ENCODE peak calls at places on chromosomes 16 and 17, in eight cellular contexts. One of them, this sample, is unnamed.

GRCh38 chr16:11157143-11157542 is 98.9 kb downstream of the SOCS1 start:
- DNase-seq in tibial artery: no peak
- DNase-seq in adipocyte: no peak
- DNase-seq in AG04450: no peak
- DNase-seq in central memory CD8-positive, alpha-beta T cell: no peak
- DNase-seq in activated CD4-positive, alpha-beta memory T cell treated with anti-CD3 and anti-CD28 coated beads, Interleukin-2, amount 10 ng/mL, durations not matched to agents 7 days and 5 days: no peak
- DNase-seq in CD4-positive, CD25-positive, alpha-beta regulatory T cell: no peak
- DNase-seq in right atrium auricular region: no peak
- DNase-seq in this sample: no peak

GRCh38 chr17:27463235-27463677 is 7.0 kb downstream of the KSR1 start:
- DNase-seq in central memory CD8-positive, alpha-beta T cell: no peak
- DNase-seq in AG04450: no peak
- DNase-seq in activated CD4-positive, alpha-beta memory T cell treated with anti-CD3 and anti-CD28 coated beads, Interleukin-2, amount 10 ng/mL, durations not matched to agents 7 days and 5 days: no peak
- DNase-seq in tibial artery: no peak
- DNase-seq in adipocyte: no peak
- DNase-seq in right atrium auricular region: no peak
- DNase-seq in CD4-positive, CD25-positive, alpha-beta regulatory T cell: no peak
- DNase-seq in this sample: no peak

GRCh38 chr17:4344926-4345325 is 21.5 kb downstream of the UBE2G1 start:
- DNase-seq in AG04450: no peak
- DNase-seq in CD4-positive, CD25-positive, alpha-beta regulatory T cell: no peak
- DNase-seq in central memory CD8-positive, alpha-beta T cell: no peak
- DNase-seq in adipocyte: no peak
- DNase-seq in right atrium auricular region: no peak
- DNase-seq in tibial artery: no peak
- DNase-seq in activated CD4-positive, alpha-beta memory T cell treated with anti-CD3 and anti-CD28 coated beads, Interleukin-2, amount 10 ng/mL, durations not matched to agents 7 days and 5 days: no peak
- DNase-seq in this sample: no peak

GRCh38 chr17:65301184-65301583 is 164.0 kb downstream of the RGS9 start:
- DNase-seq in CD4-positive, CD25-positive, alpha-beta regulatory T cell: no peak
- DNase-seq in central memory CD8-positive, alpha-beta T cell: no peak
- DNase-seq in AG04450: no peak
- DNase-seq in right atrium auricular region: no peak
- DNase-seq in activated CD4-positive, alpha-beta memory T cell treated with anti-CD3 and anti-CD28 coated beads, Interleukin-2, amount 10 ng/mL, durations not matched to agents 7 days and 5 days: no peak
- DNase-seq in adipocyte: no peak
- DNase-seq in tibial artery: no peak
- DNase-seq in this sample: no peak

GRCh38 chr17:53626286-53626685 is 196.4 kb upstream of the KIF2B start:
- DNase-seq in tibial artery: no peak
- DNase-seq in right atrium auricular region: no peak
- DNase-seq in AG04450: no peak
- DNase-seq in activated CD4-positive, alpha-beta memory T cell treated with anti-CD3 and anti-CD28 coated beads, Interleukin-2, amount 10 ng/mL, durations not matched to agents 7 days and 5 days: no peak
- DNase-seq in CD4-positive, CD25-positive, alpha-beta regulatory T cell: no peak
- DNase-seq in central memory CD8-positive, alpha-beta T cell: no peak
- DNase-seq in adipocyte: peak
- DNase-seq in this sample: peak

GRCh38 chr17:51275381-51275780 is 15.0 kb downstream of the UTP18 start:
- DNase-seq in activated CD4-positive, alpha-beta memory T cell treated with anti-CD3 and anti-CD28 coated beads, Interleukin-2, amount 10 ng/mL, durations not matched to agents 7 days and 5 days: no peak
- DNase-seq in adipocyte: peak
- DNase-seq in tibial artery: no peak
- DNase-seq in AG04450: no peak
- DNase-seq in central memory CD8-positive, alpha-beta T cell: no peak
- DNase-seq in CD4-positive, CD25-positive, alpha-beta regulatory T cell: no peak
- DNase-seq in right atrium auricular region: no peak
- DNase-seq in this sample: peak

GRCh38 chr17:79979201-79979840 is 56.4 kb downstream of the TBC1D16 start:
- DNase-seq in central memory CD8-positive, alpha-beta T cell: no peak
- DNase-seq in right atrium auricular region: no peak
- DNase-seq in adipocyte: no peak
- DNase-seq in AG04450: no peak
- DNase-seq in tibial artery: no peak
- DNase-seq in CD4-positive, CD25-positive, alpha-beta regulatory T cell: no peak
- DNase-seq in activated CD4-positive, alpha-beta memory T cell treated with anti-CD3 and anti-CD28 coated beads, Interleukin-2, amount 10 ng/mL, durations not matched to agents 7 days and 5 days: no peak
- DNase-seq in this sample: no peak

GRCh38 chr17:72590382-72590781 is 469.6 kb downstream of the SOX9 start:
- DNase-seq in tibial artery: no peak
- DNase-seq in activated CD4-positive, alpha-beta memory T cell treated with anti-CD3 and anti-CD28 coated beads, Interleukin-2, amount 10 ng/mL, durations not matched to agents 7 days and 5 days: no peak
- DNase-seq in right atrium auricular region: no peak
- DNase-seq in CD4-positive, CD25-positive, alpha-beta regulatory T cell: no peak
- DNase-seq in adipocyte: peak
- DNase-seq in central memory CD8-positive, alpha-beta T cell: no peak
- DNase-seq in AG04450: no peak
- DNase-seq in this sample: peak

GRCh38 chr16:9845661-9846361 is 336.4 kb downstream of the GRIN2A start:
- DNase-seq in tibial artery: no peak
- DNase-seq in adipocyte: peak
- DNase-seq in central memory CD8-positive, alpha-beta T cell: no peak
- DNase-seq in CD4-positive, CD25-positive, alpha-beta regulatory T cell: no peak
- DNase-seq in activated CD4-positive, alpha-beta memory T cell treated with anti-CD3 and anti-CD28 coated beads, Interleukin-2, amount 10 ng/mL, durations not matched to agents 7 days and 5 days: no peak
- DNase-seq in right atrium auricular region: no peak
- DNase-seq in AG04450: no peak
- DNase-seq in this sample: peak

GRCh38 chr16:1812732-1813163 is 13.9 kb downstream of the HAGH start:
- DNase-seq in CD4-positive, CD25-positive, alpha-beta regulatory T cell: peak
- DNase-seq in right atrium auricular region: peak
- DNase-seq in central memory CD8-positive, alpha-beta T cell: no peak
- DNase-seq in activated CD4-positive, alpha-beta memory T cell treated with anti-CD3 and anti-CD28 coated beads, Interleukin-2, amount 10 ng/mL, durations not matched to agents 7 days and 5 days: peak
- DNase-seq in tibial artery: no peak
- DNase-seq in adipocyte: peak
- DNase-seq in AG04450: peak
- DNase-seq in this sample: peak

GRCh38 chr17:79024901-79025737 is 1.1 kb downstream of the C1QTNF1 start:
- DNase-seq in central memory CD8-positive, alpha-beta T cell: no peak
- DNase-seq in CD4-positive, CD25-positive, alpha-beta regulatory T cell: no peak
- DNase-seq in activated CD4-positive, alpha-beta memory T cell treated with anti-CD3 and anti-CD28 coated beads, Interleukin-2, amount 10 ng/mL, durations not matched to agents 7 days and 5 days: no peak
- DNase-seq in AG04450: no peak
- DNase-seq in tibial artery: peak
- DNase-seq in adipocyte: no peak
- DNase-seq in right atrium auricular region: no peak
- DNase-seq in this sample: no peak

GRCh38 chr17:36036240-36036639 is 18.5 kb upstream of the CCL23 start:
- DNase-seq in activated CD4-positive, alpha-beta memory T cell treated with anti-CD3 and anti-CD28 coated beads, Interleukin-2, amount 10 ng/mL, durations not matched to agents 7 days and 5 days: no peak
- DNase-seq in central memory CD8-positive, alpha-beta T cell: no peak
- DNase-seq in AG04450: no peak
- DNase-seq in adipocyte: no peak
- DNase-seq in tibial artery: no peak
- DNase-seq in CD4-positive, CD25-positive, alpha-beta regulatory T cell: no peak
- DNase-seq in right atrium auricular region: no peak
- DNase-seq in this sample: no peak

GRCh38 chr16:11583889-11584565 is 2.7 kb downstream of the LITAF start:
- DNase-seq in right atrium auricular region: no peak
- DNase-seq in activated CD4-positive, alpha-beta memory T cell treated with anti-CD3 and anti-CD28 coated beads, Interleukin-2, amount 10 ng/mL, durations not matched to agents 7 days and 5 days: peak
- DNase-seq in central memory CD8-positive, alpha-beta T cell: no peak
- DNase-seq in AG04450: no peak
- DNase-seq in adipocyte: no peak
- DNase-seq in CD4-positive, CD25-positive, alpha-beta regulatory T cell: no peak
- DNase-seq in tibial artery: peak
- DNase-seq in this sample: no peak

GRCh38 chr16:53515811-53516210 is 12.8 kb upstream of the AKTIP start:
- DNase-seq in adipocyte: no peak
- DNase-seq in right atrium auricular region: no peak
- DNase-seq in CD4-positive, CD25-positive, alpha-beta regulatory T cell: no peak
- DNase-seq in activated CD4-positive, alpha-beta memory T cell treated with anti-CD3 and anti-CD28 coated beads, Interleukin-2, amount 10 ng/mL, durations not matched to agents 7 days and 5 days: no peak
- DNase-seq in AG04450: no peak
- DNase-seq in central memory CD8-positive, alpha-beta T cell: no peak
- DNase-seq in tibial artery: no peak
- DNase-seq in this sample: no peak

GRCh38 chr17:79808763-79809529 is 12.1 kb upstream of the CBX8 start:
- DNase-seq in adipocyte: no peak
- DNase-seq in activated CD4-positive, alpha-beta memory T cell treated with anti-CD3 and anti-CD28 coated beads, Interleukin-2, amount 10 ng/mL, durations not matched to agents 7 days and 5 days: no peak
- DNase-seq in CD4-positive, CD25-positive, alpha-beta regulatory T cell: no peak
- DNase-seq in tibial artery: no peak
- DNase-seq in right atrium auricular region: no peak
- DNase-seq in AG04450: no peak
- DNase-seq in central memory CD8-positive, alpha-beta T cell: no peak
- DNase-seq in this sample: no peak

GRCh38 chr17:45293413-45294211 is 23.2 kb downstream of the MAP3K14 start:
- DNase-seq in AG04450: peak
- DNase-seq in activated CD4-positive, alpha-beta memory T cell treated with anti-CD3 and anti-CD28 coated beads, Interleukin-2, amount 10 ng/mL, durations not matched to agents 7 days and 5 days: no peak
- DNase-seq in CD4-positive, CD25-positive, alpha-beta regulatory T cell: no peak
- DNase-seq in central memory CD8-positive, alpha-beta T cell: no peak
- DNase-seq in tibial artery: peak
- DNase-seq in right atrium auricular region: peak
- DNase-seq in adipocyte: peak
- DNase-seq in this sample: peak

GRCh38 chr16:28212532-28212873 is 738 bp upstream of the XPO6 start:
- DNase-seq in adipocyte: peak
- DNase-seq in central memory CD8-positive, alpha-beta T cell: no peak
- DNase-seq in right atrium auricular region: no peak
- DNase-seq in AG04450: no peak
- DNase-seq in CD4-positive, CD25-positive, alpha-beta regulatory T cell: no peak
- DNase-seq in tibial artery: no peak
- DNase-seq in activated CD4-positive, alpha-beta memory T cell treated with anti-CD3 and anti-CD28 coated beads, Interleukin-2, amount 10 ng/mL, durations not matched to agents 7 days and 5 days: no peak
- DNase-seq in this sample: no peak

GRCh38 chr16:56708821-56709685 is 20.9 kb upstream of the NUP93 start:
- DNase-seq in adipocyte: no peak
- DNase-seq in tibial artery: no peak
- DNase-seq in CD4-positive, CD25-positive, alpha-beta regulatory T cell: no peak
- DNase-seq in right atrium auricular region: no peak
- DNase-seq in central memory CD8-positive, alpha-beta T cell: no peak
- DNase-seq in AG04450: no peak
- DNase-seq in activated CD4-positive, alpha-beta memory T cell treated with anti-CD3 and anti-CD28 coated beads, Interleukin-2, amount 10 ng/mL, durations not matched to agents 7 days and 5 days: no peak
- DNase-seq in this sample: no peak

GRCh38 chr16:24734382-24734781 is 4.9 kb downstream of the TNRC6A start:
- DNase-seq in CD4-positive, CD25-positive, alpha-beta regulatory T cell: no peak
- DNase-seq in activated CD4-positive, alpha-beta memory T cell treated with anti-CD3 and anti-CD28 coated beads, Interleukin-2, amount 10 ng/mL, durations not matched to agents 7 days and 5 days: no peak
- DNase-seq in AG04450: peak
- DNase-seq in right atrium auricular region: no peak
- DNase-seq in central memory CD8-positive, alpha-beta T cell: no peak
- DNase-seq in adipocyte: peak
- DNase-seq in tibial artery: no peak
- DNase-seq in this sample: peak

GRCh38 chr17:65855675-65856074 is 294.2 kb upstream of the AXIN2 start:
- DNase-seq in tibial artery: no peak
- DNase-seq in activated CD4-positive, alpha-beta memory T cell treated with anti-CD3 and anti-CD28 coated beads, Interleukin-2, amount 10 ng/mL, durations not matched to agents 7 days and 5 days: no peak
- DNase-seq in adipocyte: no peak
- DNase-seq in right atrium auricular region: no peak
- DNase-seq in central memory CD8-positive, alpha-beta T cell: no peak
- DNase-seq in CD4-positive, CD25-positive, alpha-beta regulatory T cell: no peak
- DNase-seq in AG04450: no peak
- DNase-seq in this sample: no peak

This sample was measured in GM03348.